ENCODE peak calls at places on chromosomes 4 and X, in ten cellular contexts. V is esophagus muscularis mucosa, X is Panc1, D is sigmoid colon, F is HCT116, B is HepG2, T is vagina, P is stomach, R is breast epithelium, L is transverse colon. Z is an unnamed sample. For H3K36me3 and H3K4me1, the result is how much of the 10 kb centered on the place peaks cover.

GRCh38 chr4:155319506-155319905 is 57.3 kb downstream of the MAP9 start:
- DNase-seq in V (no peak), X (no peak), D (no peak), F (no peak), B (no peak), T (no peak), P (no peak), R (no peak), L (no peak), Z (no peak)

GRCh38 chr4:87071401-87071800 is 136.6 kb downstream of the AFF1 start:
- DNase-seq in V (no peak), X (no peak), D (no peak), F (no peak), B (no peak), T (no peak), P (no peak), R (no peak), L (peak), Z (no peak)

GRCh38 chr4:147831452-147832192 is 99.7 kb downstream of the ARHGAP10 start:
- DNase-seq in V (no peak), X (peak), D (peak), F (peak), B (no peak), T (no peak), P (no peak), R (no peak), L (peak), Z (no peak)

GRCh38 chr4:96455045-96455720 is 615.3 kb downstream of the PDHA2 start:
- DNase-seq in V (no peak), X (no peak), D (no peak), F (no peak), B (no peak), T (no peak), P (no peak), R (no peak), L (no peak), Z (no peak)

GRCh38 chr4:17595471-17596005 is 18.5 kb downstream of the LAP3 start:
- DNase-seq in V (no peak), X (no peak), D (no peak), F (no peak), B (no peak), T (no peak), P (no peak), R (no peak), L (no peak), Z (no peak)

GRCh38 chrX:63664083-63664482 is 120.9 kb downstream of the ARHGEF9 start:
- DNase-seq in V (no peak), X (no peak), D (no peak), F (no peak), B (no peak), T (no peak), P (no peak), R (no peak), L (no peak), Z (no peak)

GRCh38 chrX:645024-645376 is 14.4 kb downstream of the SHOX start:
- DNase-seq in V (peak), X (no peak), D (no peak), F (no peak), B (no peak), T (peak), P (no peak), R (no peak), L (peak), Z (no peak)

GRCh38 chr4:126489826-126490463 is 1142.8 kb upstream of the INTU start:
- DNase-seq in V (no peak), X (no peak), D (no peak), F (no peak), B (no peak), T (no peak), P (no peak), R (no peak), L (no peak), Z (no peak)

GRCh38 chrX:439236-439635 is 52.5 kb upstream of the PPP2R3B start:
- DNase-seq in V (no peak), X (no peak), D (peak), F (no peak), B (no peak), T (no peak), P (no peak), R (no peak), L (no peak), Z (no peak)

GRCh38 chr4:19739101-19739651 is 512.5 kb upstream of the SLIT2 start:
- DNase-seq in V (no peak), X (peak), D (no peak), F (peak), B (no peak), T (no peak), P (no peak), R (no peak), L (no peak), Z (no peak)

GRCh38 chr4:102322736-102323135 is 22.5 kb downstream of the SLC39A8 start:
- DNase-seq in V (no peak), X (no peak), D (no peak), F (no peak), B (no peak), T (no peak), P (no peak), R (no peak), L (no peak), Z (no peak)

GRCh38 chrX:81174286-81174685 is 27.4 kb downstream of the HMGN5 start:
- DNase-seq in V (no peak), X (peak), D (no peak), F (no peak), B (peak), T (no peak), P (no peak), R (no peak), L (no peak), Z (no peak)

DNA sequence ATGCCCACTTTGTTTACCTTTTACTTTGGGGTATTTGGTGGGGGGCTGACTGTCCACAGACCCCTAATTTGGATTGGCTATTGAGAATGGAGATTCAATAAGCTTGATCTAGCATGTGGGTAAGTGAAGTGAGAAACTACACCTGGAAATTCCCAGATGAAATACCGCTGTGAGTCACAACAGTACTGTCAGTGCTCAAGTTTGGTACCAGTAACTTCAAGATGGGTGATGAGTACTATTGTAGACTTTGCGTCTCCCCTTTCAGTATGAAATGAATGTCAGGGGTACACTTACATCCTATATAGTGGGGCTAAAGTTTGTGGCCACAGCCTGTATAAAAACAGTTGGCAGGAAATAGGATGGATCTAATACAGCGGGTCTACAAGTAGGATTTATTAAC is 33.3 kb downstream of the HMGN5 start:
- DNase-seq in V (no peak), X (no peak), D (no peak), F (no peak), B (no peak), T (no peak), P (no peak), R (no peak), L (no peak), Z (no peak)
- H3K36me3 ChIP-seq in V (under half), X (under half), D (under half), F (under half), B (under half), T (under half), P (under half), R (under half), L (under half), Z (under half)

DNA sequence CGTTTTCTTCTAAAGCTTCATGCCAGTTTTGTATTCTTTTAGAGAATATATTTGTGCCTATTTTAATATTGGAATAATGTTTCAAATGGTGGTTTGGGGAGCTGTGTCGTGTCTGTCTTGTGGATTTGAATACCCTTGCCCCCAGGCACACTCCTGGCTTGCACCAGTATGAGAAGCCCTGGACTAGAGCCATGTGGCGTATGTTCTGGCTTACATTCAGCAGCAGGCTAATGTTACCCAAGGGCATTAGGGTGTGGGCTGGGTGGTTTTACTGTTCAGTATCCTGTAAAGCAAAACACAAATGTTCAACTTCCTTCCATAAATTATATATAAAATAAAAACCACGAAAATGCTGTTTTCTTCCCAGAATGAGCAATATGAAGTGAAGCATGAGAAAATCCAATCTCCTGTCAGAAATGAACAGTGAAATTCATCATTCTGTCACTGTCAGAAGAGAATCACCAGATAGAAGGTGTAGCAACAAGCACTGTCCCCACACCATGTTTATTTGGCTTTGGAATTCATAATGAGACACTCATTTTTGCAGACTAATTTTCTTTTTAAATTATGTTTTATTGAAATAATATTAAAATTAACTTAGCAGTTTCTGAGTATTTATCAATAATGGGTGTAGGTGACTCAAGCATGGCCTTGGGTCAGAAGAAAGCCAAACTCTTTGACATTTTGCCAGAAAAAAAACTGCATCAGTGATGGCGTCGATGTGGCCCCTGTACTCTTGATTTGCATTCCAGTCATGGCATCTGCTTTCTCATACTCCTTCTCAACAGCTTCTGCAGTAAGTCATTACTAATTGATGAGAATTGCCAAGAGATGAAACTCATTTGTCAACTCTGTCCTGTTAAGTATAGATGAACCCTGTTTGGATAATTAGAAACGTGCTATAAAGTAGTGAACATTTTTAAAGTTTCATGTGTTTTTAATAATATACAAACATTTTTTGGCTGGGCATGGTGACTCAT is 43.8 kb downstream of the WWC2 start:
- DNase-seq in V (no peak), X (no peak), D (peak), F (no peak), B (no peak), T (no peak), P (peak), R (peak), L (peak), Z (peak)
- TF ChIP-seq POLR2AphosphoS5 in V (no peak), X (no peak), D (no peak), F (no peak), B (no peak), T (no peak), P (no peak), R (no peak), L (no peak), Z (no peak)

GRCh38 chrX:154359362-154360154 is 14.9 kb downstream of the FLNA start:
- DNase-seq in V (no peak), X (no peak), D (no peak), F (no peak), B (no peak), T (no peak), P (no peak), R (no peak), L (no peak), Z (no peak)
- H3K4me1 ChIP-seq in V (half or more), X (under half), D (half or more), F (under half), B (under half), T (under half), P (under half), R (under half), L (under half), Z (under half)

GRCh38 chr4:2168469-2169319 is 73.2 kb downstream of the HAUS3 start:
- DNase-seq in V (no peak), X (no peak), D (no peak), F (no peak), B (no peak), T (no peak), P (peak), R (no peak), L (peak), Z (no peak)

GRCh38 chr4:2165391-2165790 is 76.5 kb downstream of the HAUS3 start:
- DNase-seq in V (no peak), X (no peak), D (no peak), F (no peak), B (peak), T (no peak), P (no peak), R (no peak), L (no peak), Z (no peak)

GRCh38 chr4:2163311-2163821 is 78.6 kb downstream of the HAUS3 start:
- DNase-seq in V (no peak), X (no peak), D (no peak), F (no peak), B (no peak), T (no peak), P (no peak), R (no peak), L (peak), Z (no peak)

GRCh38 chr4:2172161-2172560 is 69.8 kb downstream of the HAUS3 start:
- DNase-seq in V (peak), X (no peak), D (no peak), F (no peak), B (no peak), T (no peak), P (no peak), R (no peak), L (no peak), Z (no peak)

GRCh38 chr4:2166253-2166652 is 75.7 kb downstream of the HAUS3 start:
- DNase-seq in V (no peak), X (no peak), D (no peak), F (no peak), B (no peak), T (no peak), P (no peak), R (no peak), L (peak), Z (no peak)
- H3K36me3 ChIP-seq in V (under half), X (under half), D (under half), F (under half), B (under half), T (under half), P (under half), R (under half), L (under half), Z (under half)

GRCh38 chr4:74100531-74100930 is 1.5 kb upstream of the CXCL2 start:
- DNase-seq in V (no peak), X (no peak), D (no peak), F (no peak), B (no peak), T (no peak), P (no peak), R (no peak), L (no peak), Z (no peak)

GRCh38 chr4:74108457-74109115 is 9.6 kb upstream of the CXCL2 start:
- DNase-seq in V (no peak), X (no peak), D (no peak), F (no peak), B (no peak), T (no peak), P (no peak), R (no peak), L (no peak), Z (no peak)

GRCh38 chr4:74109116-74109791 is 10.3 kb upstream of the CXCL2 start:
- DNase-seq in V (no peak), X (peak), D (no peak), F (peak), B (no peak), T (no peak), P (no peak), R (no peak), L (peak), Z (peak)

GRCh38 chr4:74105656-74106275 is 6.8 kb upstream of the CXCL2 start:
- DNase-seq in V (no peak), X (no peak), D (no peak), F (no peak), B (no peak), T (no peak), P (no peak), R (no peak), L (no peak), Z (no peak)

DNA sequence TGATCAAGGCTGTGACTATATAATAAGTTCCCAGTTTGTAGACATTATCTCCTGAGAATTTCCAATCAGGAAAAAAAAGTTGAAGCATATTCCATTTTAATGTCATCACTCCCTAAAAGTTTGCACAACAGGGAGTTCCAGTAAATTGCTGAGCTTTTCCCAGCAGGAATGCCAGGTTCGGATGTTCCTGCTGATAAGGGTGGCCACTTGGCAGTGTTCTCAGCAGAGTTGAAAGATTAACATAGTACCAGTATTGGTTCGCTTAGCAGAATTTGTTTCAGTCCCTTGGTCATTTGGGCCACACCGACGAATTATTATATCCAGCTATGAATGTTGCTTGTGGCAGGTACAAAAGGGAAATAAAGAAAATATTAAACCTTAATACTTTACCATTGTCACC is 5.2 kb upstream of the CXCL2 start:
- DNase-seq in V (no peak), X (no peak), D (no peak), F (no peak), B (no peak), T (no peak), P (peak), R (no peak), L (peak), Z (no peak)
- TF ChIP-seq POLR2AphosphoS5 in V (no peak), X (no peak), D (no peak), F (no peak), B (no peak), T (no peak), P (no peak), R (no peak), L (no peak), Z (no peak)

GRCh38 chr4:8274066-8274652 is 4.6 kb downstream of the HTRA3 start:
- DNase-seq in V (no peak), X (no peak), D (no peak), F (no peak), B (no peak), T (no peak), P (no peak), R (no peak), L (no peak), Z (no peak)
- H3K4me1 ChIP-seq in V (half or more), X (under half), D (half or more), F (under half), B (under half), T (half or more), P (under half), R (under half), L (under half), Z (half or more)

GRCh38 chr4:82362565-82362964 is 11.2 kb downstream of the HNRNPD start:
- DNase-seq in V (no peak), X (no peak), D (no peak), F (no peak), B (no peak), T (no peak), P (no peak), R (no peak), L (no peak), Z (no peak)

GRCh38 chr4:82372502-82372873 is 1.3 kb downstream of the HNRNPD start:
- DNase-seq in V (no peak), X (no peak), D (peak), F (no peak), B (no peak), T (no peak), P (peak), R (no peak), L (peak), Z (no peak)

GRCh38 chr4:82363896-82364487 is 9.8 kb downstream of the HNRNPD start:
- DNase-seq in V (no peak), X (no peak), D (no peak), F (no peak), B (no peak), T (no peak), P (no peak), R (no peak), L (no peak), Z (no peak)

GRCh38 chr4:82371398-82371972 is 2.3 kb downstream of the HNRNPD start:
- DNase-seq in V (no peak), X (no peak), D (no peak), F (no peak), B (no peak), T (no peak), P (no peak), R (no peak), L (no peak), Z (no peak)

GRCh38 chr4:82367438-82368097 is 6.2 kb downstream of the HNRNPD start:
- DNase-seq in V (no peak), X (no peak), D (no peak), F (no peak), B (no peak), T (no peak), P (no peak), R (no peak), L (no peak), Z (no peak)
- H3K36me3 ChIP-seq in V (under half), X (under half), D (under half), F (under half), B (under half), T (under half), P (under half), R (under half), L (under half), Z (under half)